ENCODE peak calls at places on chromosome 2, in seven cellular contexts. One of them, this sample, is unnamed.

GRCh38 chr2:240714747-240715725 is 23.4 kb downstream of the AQP12A start:
- DNase-seq in GM23338: peak
- DNase-seq in GM12892: no peak
- DNase-seq in sigmoid colon: no peak
- DNase-seq in upper lobe of left lung: no peak
- DNase-seq in spleen: peak
- DNase-seq in GM12878: no peak
- DNase-seq in this sample: no peak

GRCh38 chr2:171939754-171940093 is 17.5 kb downstream of the HAT1 start:
- DNase-seq in GM12892: no peak
- DNase-seq in GM23338: no peak
- DNase-seq in sigmoid colon: no peak
- DNase-seq in upper lobe of left lung: no peak
- DNase-seq in GM12878: no peak
- DNase-seq in spleen: no peak
- DNase-seq in this sample: no peak

GRCh38 chr2:167964650-167965404 is 282.6 kb downstream of the STK39 start:
- DNase-seq in sigmoid colon: no peak
- DNase-seq in GM23338: peak
- DNase-seq in spleen: no peak
- DNase-seq in upper lobe of left lung: no peak
- DNase-seq in GM12892: no peak
- DNase-seq in GM12878: no peak
- DNase-seq in this sample: no peak

GRCh38 chr2:2793925-2794324 is 462.9 kb upstream of the MYT1L start:
- DNase-seq in GM12892: no peak
- DNase-seq in GM12878: no peak
- DNase-seq in GM23338: no peak
- DNase-seq in sigmoid colon: no peak
- DNase-seq in upper lobe of left lung: no peak
- DNase-seq in spleen: no peak
- DNase-seq in this sample: no peak

GRCh38 chr2:7033136-7033960 is 116.1 kb downstream of the RNF144A start:
- DNase-seq in GM12878: no peak
- DNase-seq in GM12892: no peak
- DNase-seq in GM23338: no peak
- DNase-seq in upper lobe of left lung: no peak
- DNase-seq in spleen: no peak
- DNase-seq in sigmoid colon: peak
- DNase-seq in this sample: no peak

GRCh38 chr2:174004900-174005605 is 39.9 kb upstream of the SP3 start:
- DNase-seq in sigmoid colon: peak
- DNase-seq in spleen: no peak
- DNase-seq in GM23338: no peak
- DNase-seq in upper lobe of left lung: no peak
- DNase-seq in GM12892: no peak
- DNase-seq in GM12878: no peak
- DNase-seq in this sample: no peak

GRCh38 chr2:88176352-88176952 is 6.3 kb downstream of the THNSL2 start:
- DNase-seq in spleen: no peak
- DNase-seq in GM12892: no peak
- DNase-seq in GM12878: no peak
- DNase-seq in GM23338: no peak
- DNase-seq in sigmoid colon: no peak
- DNase-seq in upper lobe of left lung: no peak
- DNase-seq in this sample: no peak

GRCh38 chr2:191382801-191383200 is 137.6 kb downstream of the MYO1B start:
- DNase-seq in upper lobe of left lung: peak
- DNase-seq in GM23338: no peak
- DNase-seq in sigmoid colon: no peak
- DNase-seq in GM12878: no peak
- DNase-seq in GM12892: no peak
- DNase-seq in spleen: no peak
- DNase-seq in this sample: peak

GRCh38 chr2:9333591-9334171 is 89.6 kb downstream of the ITGB1BP1 start:
- DNase-seq in GM12892: no peak
- DNase-seq in spleen: no peak
- DNase-seq in GM12878: no peak
- DNase-seq in upper lobe of left lung: peak
- DNase-seq in sigmoid colon: peak
- DNase-seq in GM23338: peak
- DNase-seq in this sample: peak

GRCh38 chr2:60515751-60516226 is 37.7 kb downstream of the BCL11A start:
- DNase-seq in GM23338: no peak
- DNase-seq in sigmoid colon: peak
- DNase-seq in GM12878: peak
- DNase-seq in spleen: no peak
- DNase-seq in GM12892: no peak
- DNase-seq in upper lobe of left lung: peak
- DNase-seq in this sample: no peak

GRCh38 chr2:30410217-30410616 is 36.8 kb upstream of the LCLAT1 start:
- DNase-seq in GM12878: no peak
- DNase-seq in sigmoid colon: no peak
- DNase-seq in GM12892: no peak
- DNase-seq in upper lobe of left lung: no peak
- DNase-seq in spleen: no peak
- DNase-seq in GM23338: no peak
- DNase-seq in this sample: no peak

GRCh38 chr2:163155279-163155883 is 316.8 kb upstream of the KCNH7 start:
- DNase-seq in sigmoid colon: no peak
- DNase-seq in GM12878: peak
- DNase-seq in GM12892: no peak
- DNase-seq in upper lobe of left lung: no peak
- DNase-seq in spleen: no peak
- DNase-seq in GM23338: peak
- DNase-seq in this sample: no peak

GRCh38 chr2:31558401-31559295 is 22.1 kb downstream of the SRD5A2 start:
- DNase-seq in sigmoid colon: no peak
- DNase-seq in upper lobe of left lung: peak
- DNase-seq in GM12892: no peak
- DNase-seq in GM23338: no peak
- DNase-seq in GM12878: no peak
- DNase-seq in spleen: no peak
- DNase-seq in this sample: no peak

GRCh38 chr2:69554568-69554967 is 89.0 kb downstream of the AAK1 start:
- DNase-seq in GM12892: no peak
- DNase-seq in GM12878: no peak
- DNase-seq in GM23338: no peak
- DNase-seq in upper lobe of left lung: no peak
- DNase-seq in spleen: no peak
- DNase-seq in sigmoid colon: no peak
- DNase-seq in this sample: no peak

GRCh38 chr2:113179446-113180045 is 5.8 kb downstream of the PSD4 start:
- DNase-seq in upper lobe of left lung: no peak
- DNase-seq in sigmoid colon: no peak
- DNase-seq in GM12892: no peak
- DNase-seq in GM12878: no peak
- DNase-seq in spleen: peak
- DNase-seq in GM23338: no peak
- DNase-seq in this sample: no peak

GRCh38 chr2:209331291-209331844 is 92.5 kb upstream of the MAP2 start:
- DNase-seq in GM23338: peak
- DNase-seq in upper lobe of left lung: no peak
- DNase-seq in GM12878: no peak
- DNase-seq in spleen: no peak
- DNase-seq in GM12892: no peak
- DNase-seq in sigmoid colon: no peak
- DNase-seq in this sample: no peak

GRCh38 chr2:178962805-178963433 is 87.0 kb downstream of the CCDC141 start:
- DNase-seq in spleen: no peak
- DNase-seq in GM12878: no peak
- DNase-seq in sigmoid colon: no peak
- DNase-seq in GM12892: no peak
- DNase-seq in GM23338: no peak
- DNase-seq in upper lobe of left lung: no peak
- DNase-seq in this sample: no peak

GRCh38 chr2:11562476-11562875 is 28.6 kb downstream of the GREB1 start:
- DNase-seq in sigmoid colon: peak
- DNase-seq in GM23338: no peak
- DNase-seq in GM12892: no peak
- DNase-seq in upper lobe of left lung: peak
- DNase-seq in spleen: peak
- DNase-seq in GM12878: no peak
- DNase-seq in this sample: no peak

GRCh38 chr2:137123241-137123640 is 357.9 kb downstream of the THSD7B start:
- DNase-seq in spleen: no peak
- DNase-seq in GM12878: no peak
- DNase-seq in sigmoid colon: no peak
- DNase-seq in GM12892: no peak
- DNase-seq in upper lobe of left lung: no peak
- DNase-seq in GM23338: no peak
- DNase-seq in this sample: no peak

GRCh38 chr2:203431391-203432185 is 103.4 kb downstream of the ABI2 start:
- DNase-seq in upper lobe of left lung: no peak
- DNase-seq in GM12892: no peak
- DNase-seq in GM12878: no peak
- DNase-seq in GM23338: no peak
- DNase-seq in sigmoid colon: no peak
- DNase-seq in spleen: no peak
- DNase-seq in this sample: no peak

GRCh38 chr2:203432811-203433210 is 102.3 kb downstream of the RAPH1 start:
- DNase-seq in spleen: no peak
- DNase-seq in GM23338: no peak
- DNase-seq in upper lobe of left lung: no peak
- DNase-seq in GM12878: no peak
- DNase-seq in GM12892: no peak
- DNase-seq in sigmoid colon: no peak
- DNase-seq in this sample: no peak

DNA sequence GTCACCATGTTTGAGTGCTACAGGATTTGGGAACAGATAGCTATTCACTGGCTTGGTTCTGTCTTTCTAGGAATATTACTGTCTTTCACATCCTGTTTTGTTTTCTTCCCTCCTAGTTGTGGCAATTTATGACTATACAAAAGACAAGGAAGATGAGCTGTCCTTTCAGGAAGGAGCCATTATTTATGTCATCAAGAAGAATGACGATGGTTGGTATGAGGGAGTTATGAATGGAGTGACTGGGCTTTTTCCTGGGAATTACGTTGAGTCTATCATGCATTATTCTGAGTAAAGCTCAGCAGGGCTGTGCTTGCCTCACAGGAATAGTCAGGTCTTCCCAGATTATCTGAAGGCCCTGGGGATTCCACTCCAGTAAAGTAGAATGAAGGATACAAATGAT is 98.9 kb downstream of the ABI2 start:
- DNase-seq in GM12892: no peak
- DNase-seq in GM12878: no peak
- DNase-seq in spleen: no peak
- DNase-seq in sigmoid colon: no peak
- DNase-seq in upper lobe of left lung: no peak
- DNase-seq in GM23338: no peak
- DNase-seq in this sample: no peak
- TF ChIP-seq POLR2AphosphoS5 in GM12892: no peak
- TF ChIP-seq POLR2AphosphoS5 in GM12878: no peak
- TF ChIP-seq POLR2AphosphoS5 in spleen: no peak
- TF ChIP-seq POLR2AphosphoS5 in sigmoid colon: no peak
- TF ChIP-seq POLR2AphosphoS5 in upper lobe of left lung: no peak
- TF ChIP-seq POLR2AphosphoS5 in GM23338: no peak
- TF ChIP-seq POLR2AphosphoS5 in this sample: no peak

GRCh38 chr2:73985318-73986084 is 791 bp downstream of the TET3 start:
- DNase-seq in GM12892: peak
- DNase-seq in sigmoid colon: peak
- DNase-seq in GM23338: peak
- DNase-seq in GM12878: no peak
- DNase-seq in upper lobe of left lung: peak
- DNase-seq in spleen: peak
- DNase-seq in this sample: no peak

GRCh38 chr2:73986085-73986680 is 1.5 kb downstream of the TET3 start:
- DNase-seq in sigmoid colon: no peak
- DNase-seq in GM12892: no peak
- DNase-seq in GM12878: no peak
- DNase-seq in GM23338: no peak
- DNase-seq in upper lobe of left lung: no peak
- DNase-seq in spleen: peak
- DNase-seq in this sample: no peak

GRCh38 chr2:73984203-73984921 is at the start of gene TET3:
- DNase-seq in GM12892: peak
- DNase-seq in GM23338: peak
- DNase-seq in spleen: peak
- DNase-seq in upper lobe of left lung: peak
- DNase-seq in sigmoid colon: peak
- DNase-seq in GM12878: no peak
- DNase-seq in this sample: no peak

GRCh38 chr2:73983322-73984202 is 1.1 kb upstream of the TET3 start:
- DNase-seq in GM23338: peak
- DNase-seq in GM12892: peak
- DNase-seq in upper lobe of left lung: peak
- DNase-seq in spleen: peak
- DNase-seq in sigmoid colon: no peak
- DNase-seq in GM12878: no peak
- DNase-seq in this sample: peak

GRCh38 chr2:73984922-73985317 is 210 bp downstream of the TET3 start:
- DNase-seq in GM12892: peak
- DNase-seq in sigmoid colon: peak
- DNase-seq in GM12878: no peak
- DNase-seq in spleen: no peak
- DNase-seq in GM23338: peak
- DNase-seq in upper lobe of left lung: peak
- DNase-seq in this sample: no peak
- TF ChIP-seq POLR2AphosphoS5 in GM12892: no peak
- TF ChIP-seq POLR2AphosphoS5 in sigmoid colon: peak
- TF ChIP-seq POLR2AphosphoS5 in GM12878: no peak
- TF ChIP-seq POLR2AphosphoS5 in spleen: peak
- TF ChIP-seq POLR2AphosphoS5 in GM23338: no peak
- TF ChIP-seq POLR2AphosphoS5 in upper lobe of left lung: peak
- TF ChIP-seq POLR2AphosphoS5 in this sample: no peak

GRCh38 chr2:26718949-26719686 is 26.6 kb downstream of the KCNK3 start:
- DNase-seq in GM12878: no peak
- DNase-seq in GM12892: no peak
- DNase-seq in GM23338: no peak
- DNase-seq in sigmoid colon: no peak
- DNase-seq in upper lobe of left lung: no peak
- DNase-seq in spleen: no peak
- DNase-seq in this sample: no peak
- TF ChIP-seq POLR2AphosphoS5 in GM12878: no peak
- TF ChIP-seq POLR2AphosphoS5 in GM12892: no peak
- TF ChIP-seq POLR2AphosphoS5 in GM23338: no peak
- TF ChIP-seq POLR2AphosphoS5 in sigmoid colon: peak
- TF ChIP-seq POLR2AphosphoS5 in upper lobe of left lung: no peak
- TF ChIP-seq POLR2AphosphoS5 in spleen: no peak
- TF ChIP-seq POLR2AphosphoS5 in this sample: no peak

DNA sequence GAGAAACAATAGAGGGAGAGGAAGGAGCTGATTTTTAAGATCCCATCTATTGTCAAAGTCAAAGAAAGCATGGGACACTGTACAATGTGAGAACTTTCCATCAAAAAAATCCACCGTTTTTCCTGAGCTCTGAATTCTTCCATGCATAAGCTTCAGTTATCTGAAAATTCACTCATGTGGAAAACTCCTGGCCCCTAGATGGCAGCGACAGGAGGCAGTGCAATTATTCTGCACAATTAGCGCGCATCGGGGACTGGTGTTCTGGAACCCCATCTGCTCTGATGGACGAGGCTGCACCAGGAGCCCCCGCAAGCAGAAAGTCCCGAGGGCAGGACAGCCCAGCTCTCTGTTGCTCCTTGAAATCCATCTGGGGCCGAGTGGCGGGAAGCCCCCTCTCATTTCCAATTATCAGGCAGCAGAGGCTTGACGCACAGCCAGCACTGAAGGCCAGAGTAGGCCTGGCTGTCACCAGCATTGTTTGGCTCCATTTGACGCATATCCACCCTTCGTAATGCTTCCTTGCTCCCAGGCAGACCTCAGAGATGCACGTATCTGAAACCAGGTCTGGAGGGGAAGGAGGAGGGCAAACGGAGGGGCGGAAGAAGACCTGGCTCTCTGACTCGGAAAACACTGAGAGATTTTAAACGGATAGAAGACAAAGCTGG is 70.0 kb downstream of the TNS1 start:
- DNase-seq in GM12892: no peak
- DNase-seq in upper lobe of left lung: no peak
- DNase-seq in spleen: no peak
- DNase-seq in GM12878: no peak
- DNase-seq in GM23338: peak
- DNase-seq in sigmoid colon: no peak
- DNase-seq in this sample: no peak
- TF ChIP-seq POLR2AphosphoS5 in GM12892: no peak
- TF ChIP-seq POLR2AphosphoS5 in upper lobe of left lung: no peak
- TF ChIP-seq POLR2AphosphoS5 in spleen: peak
- TF ChIP-seq POLR2AphosphoS5 in GM12878: no peak
- TF ChIP-seq POLR2AphosphoS5 in GM23338: no peak
- TF ChIP-seq POLR2AphosphoS5 in sigmoid colon: peak
- TF ChIP-seq POLR2AphosphoS5 in this sample: no peak